ENCODE peak calls at places on chromosome 15, in six cellular contexts. V is upper lobe of left lung, S is sigmoid colon, Z is esophagus muscularis mucosa, X is HCT116, Y is endothelial cell of umbilical vein. U is an unnamed sample.

GRCh38 chr15:68347392-68347791 is 69.8 kb downstream of the FEM1B start:
- DNase-seq in V (no peak), Y (peak), X (no peak), Z (no peak), S (no peak), U (no peak)

GRCh38 chr15:55742927-55743614 is at the start of gene PRTG:
- DNase-seq in Z (no peak), V (peak), X (no peak), S (peak), Y (peak), U (no peak)

GRCh38 chr15:74168673-74169274 is 4.7 kb upstream of the ISLR start:
- DNase-seq in V (no peak), Y (no peak), S (peak), Z (peak), X (no peak), U (no peak)

GRCh38 chr15:36808401-36809160 is 229.2 kb downstream of the CDIN1 start:
- DNase-seq in V (no peak), S (no peak), X (no peak), Y (peak), Z (no peak), U (peak)

GRCh38 chr15:47801522-47801921 is 84.2 kb downstream of the SEMA6D start:
- DNase-seq in S (no peak), V (no peak), Z (no peak), Y (no peak), X (no peak), U (peak)

GRCh38 chr15:70557506-70558258 is 205.7 kb downstream of the UACA start:
- DNase-seq in V (no peak), Z (no peak), Y (no peak), X (no peak), S (no peak), U (no peak)

GRCh38 chr15:68405426-68406250 is 26.3 kb downstream of the ITGA11 start:
- DNase-seq in X (no peak), V (no peak), Y (no peak), S (no peak), Z (peak), U (no peak)

GRCh38 chr15:66733976-66734375 is 31.9 kb downstream of the SMAD6 start:
- DNase-seq in Z (no peak), S (peak), Y (no peak), V (no peak), X (no peak), U (no peak)

GRCh38 chr15:28004143-28005003 is 94.7 kb downstream of the OCA2 start:
- DNase-seq in Y (no peak), V (no peak), S (no peak), Z (peak), X (no peak), U (no peak)

GRCh38 chr15:61613729-61614128 is 384.6 kb upstream of the RORA start:
- DNase-seq in S (no peak), Z (no peak), X (no peak), Y (no peak), V (no peak), U (no peak)

GRCh38 chr15:81284256-81285031 is 39.5 kb downstream of the STARD5 start:
- DNase-seq in Z (no peak), V (no peak), X (no peak), Y (no peak), S (no peak), U (no peak)

GRCh38 chr15:29270976-29271375 is 1.4 kb upstream of the NSMCE3 start:
- DNase-seq in X (no peak), Z (no peak), Y (no peak), S (no peak), V (no peak), U (no peak)

GRCh38 chr15:46461416-46461815 is 826.6 kb downstream of the SQOR start:
- DNase-seq in X (no peak), V (no peak), S (no peak), Y (no peak), Z (no peak), U (no peak)

GRCh38 chr15:84638103-84638502 is 16.0 kb downstream of the WDR73 start:
- DNase-seq in Z (no peak), V (no peak), Y (no peak), S (no peak), X (no peak), U (no peak)

GRCh38 chr15:65954289-65954741 is 85.0 kb downstream of the RAB11A start:
- DNase-seq in Z (no peak), S (no peak), V (no peak), X (peak), Y (peak), U (no peak)

GRCh38 chr15:70636540-70637165 is 126.7 kb downstream of the UACA start:
- DNase-seq in X (peak), V (no peak), Z (no peak), Y (peak), S (no peak), U (no peak)

GRCh38 chr15:68314563-68314962 is 37.0 kb downstream of the FEM1B start:
- DNase-seq in Z (no peak), S (no peak), Y (no peak), X (no peak), V (peak), U (no peak)

GRCh38 chr15:25933456-25934158 is 70.5 kb upstream of the ATP10A start:
- DNase-seq in Z (peak), Y (no peak), X (no peak), S (peak), V (peak), U (peak)

GRCh38 chr15:73375755-73376305 is 7.1 kb upstream of the HCN4 start:
- DNase-seq in V (no peak), X (no peak), S (no peak), Z (no peak), Y (no peak), U (no peak)

GRCh38 chr15:95085056-95085455 is 853.7 kb downstream of the MCTP2 start:
- DNase-seq in X (no peak), Y (no peak), S (no peak), V (no peak), Z (no peak), U (no peak)

GRCh38 chr15:95448531-95449210 is 881.8 kb upstream of the NR2F2 start:
- DNase-seq in V (no peak), Y (peak), Z (no peak), S (no peak), X (no peak), U (no peak)

GRCh38 chr15:39920510-39921273 is 626 bp upstream of the GPR176 start:
- DNase-seq in Y (peak), S (peak), V (peak), Z (no peak), X (no peak), U (peak)

GRCh38 chr15:48371961-48372360 is 40.7 kb downstream of the DUT start:
- DNase-seq in V (no peak), Z (no peak), S (no peak), Y (no peak), X (no peak), U (no peak)

GRCh38 chr15:80567721-80568157 is 127.4 kb upstream of the ABHD17C start:
- DNase-seq in X (peak), V (peak), Y (peak), S (peak), Z (no peak), U (peak)

GRCh38 chr15:51759557-51760070 is 8.2 kb downstream of the TMOD2 start:
- DNase-seq in S (peak), V (peak), Y (no peak), Z (no peak), X (no peak), U (no peak)

GRCh38 chr15:26679927-26680326 is 92.9 kb downstream of the GABRB3 start:
- DNase-seq in X (no peak), Y (no peak), Z (no peak), S (no peak), V (no peak), U (no peak)

GRCh38 chr15:92069308-92070244 is 216.1 kb downstream of the SLCO3A1 start:
- DNase-seq in Z (no peak), X (peak), V (peak), Y (peak), S (no peak), U (no peak)

GRCh38 chr15:67124911-67125588 is 59.6 kb downstream of the SMAD3 start:
- DNase-seq in Y (no peak), Z (no peak), X (peak), S (no peak), V (no peak), U (no peak)

GRCh38 chr15:41774873-41775417 is 661 bp downstream of the MAPKBP1 start:
- DNase-seq in Y (no peak), X (no peak), Z (no peak), S (no peak), V (no peak), U (no peak)

GRCh38 chr15:96119734-96120133 is 210.8 kb upstream of the NR2F2 start:
- DNase-seq in V (no peak), Z (peak), S (no peak), X (no peak), Y (no peak), U (no peak)

DNA sequence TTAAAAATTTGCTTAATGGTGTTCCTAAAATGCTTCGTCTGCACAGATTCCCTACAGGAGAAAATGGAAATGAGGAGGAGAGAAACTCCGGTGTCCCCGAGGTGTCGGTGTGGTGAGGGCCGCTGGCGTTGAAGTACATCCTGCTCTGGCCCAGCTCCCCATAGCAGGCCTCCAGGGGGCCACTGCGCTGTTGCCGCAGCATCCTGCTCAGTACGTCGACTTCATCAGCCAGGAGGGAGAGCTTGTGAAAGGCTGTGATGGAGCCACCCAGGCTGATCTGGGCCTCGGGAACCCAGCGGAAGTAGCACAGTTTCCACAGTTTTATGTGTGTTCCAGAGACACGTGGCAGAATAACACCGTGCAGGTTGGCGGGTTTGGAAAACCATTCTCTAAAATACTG is 37.8 kb downstream of the FAN1 start:
- DNase-seq in V (no peak), Z (no peak), Y (no peak), X (no peak), S (no peak), U (no peak)
- TF ChIP-seq POLR2AphosphoS5 in V (no peak), Z (no peak), Y (no peak), X (no peak), S (peak), U (no peak)

GRCh38 chr15:50058231-50058630 is 60.8 kb downstream of the ATP8B4 start:
- DNase-seq in V (no peak), Y (peak), Z (no peak), X (no peak), S (no peak), U (no peak)
- H3K27ac ChIP-seq in V (no peak), Y (no peak), Z (no peak), X (no peak), S (peak), U (no peak)

DNA sequence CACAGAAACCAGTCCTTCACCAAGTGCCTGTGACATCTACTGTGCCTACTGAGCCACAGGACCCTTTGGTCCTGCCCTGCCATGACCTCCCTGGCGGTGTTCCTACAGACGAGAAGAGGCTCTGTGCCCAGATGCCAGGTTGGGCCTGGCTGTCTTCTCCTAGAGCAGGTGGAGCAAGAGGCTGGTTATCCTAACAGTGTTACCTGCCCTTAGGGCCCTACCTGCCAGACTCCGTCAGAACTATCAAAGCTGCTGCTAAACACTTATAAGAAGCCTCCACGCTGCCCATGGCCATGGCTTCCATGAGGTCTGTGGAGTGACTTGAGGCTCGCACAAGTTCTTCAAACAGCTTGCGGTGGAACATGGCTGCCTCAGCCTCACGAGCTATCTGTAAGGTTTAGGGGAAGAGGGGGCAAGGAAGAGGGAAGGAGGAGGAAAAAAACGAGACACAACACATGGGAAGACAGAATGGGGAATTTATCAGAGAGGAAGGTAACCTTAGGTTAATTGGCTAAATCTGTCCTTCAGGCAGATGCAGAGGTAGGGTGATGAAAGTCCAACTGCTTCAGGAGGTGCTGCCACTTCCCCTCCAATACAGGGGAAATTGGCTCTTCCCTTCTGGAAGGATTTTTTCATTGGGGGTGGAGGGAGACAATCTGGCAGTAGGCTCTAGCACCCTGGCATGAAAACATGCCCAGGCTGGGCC is 5.4 kb upstream of the GRAMD2A start:
- DNase-seq in Z (no peak), V (no peak), X (no peak), S (no peak), Y (no peak), U (no peak)
- TF ChIP-seq POLR2AphosphoS5 in Z (no peak), V (no peak), X (no peak), S (no peak), Y (no peak), U (no peak)

DNA sequence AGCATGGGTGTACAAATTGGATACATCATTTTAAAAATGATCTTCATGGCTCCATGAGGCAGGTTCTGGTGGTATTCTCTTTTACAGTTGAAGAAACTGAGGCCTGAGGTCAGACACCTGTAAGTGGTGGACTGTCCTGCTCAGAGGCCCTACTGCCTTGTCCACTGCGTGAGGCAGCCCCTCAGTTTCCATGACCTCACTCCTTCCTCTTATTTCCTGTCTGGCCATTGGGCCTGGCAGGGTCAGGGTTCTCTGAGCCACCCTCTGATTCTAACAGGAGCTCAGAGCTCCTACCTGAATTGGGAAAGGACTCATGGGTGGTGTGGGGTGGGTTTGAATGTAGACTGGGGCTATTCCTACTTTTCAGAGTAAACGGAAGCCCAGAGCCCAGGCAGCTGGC is 17.5 kb downstream of the PLEKHO2 start:
- DNase-seq in S (no peak), Y (no peak), X (no peak), V (no peak), Z (no peak), U (no peak)
- H3K27ac ChIP-seq in S (peak), Y (peak), X (no peak), V (no peak), Z (peak), U (no peak)

GRCh38 chr15:24856397-24857093 is 98.2 kb upstream of the SNRPN start:
- DNase-seq in S (no peak), Z (no peak), Y (peak), V (no peak), X (no peak), U (peak)
- TF ChIP-seq POLR2AphosphoS5 in S (peak), Z (no peak), Y (peak), V (no peak), X (no peak), U (no peak)

DNA sequence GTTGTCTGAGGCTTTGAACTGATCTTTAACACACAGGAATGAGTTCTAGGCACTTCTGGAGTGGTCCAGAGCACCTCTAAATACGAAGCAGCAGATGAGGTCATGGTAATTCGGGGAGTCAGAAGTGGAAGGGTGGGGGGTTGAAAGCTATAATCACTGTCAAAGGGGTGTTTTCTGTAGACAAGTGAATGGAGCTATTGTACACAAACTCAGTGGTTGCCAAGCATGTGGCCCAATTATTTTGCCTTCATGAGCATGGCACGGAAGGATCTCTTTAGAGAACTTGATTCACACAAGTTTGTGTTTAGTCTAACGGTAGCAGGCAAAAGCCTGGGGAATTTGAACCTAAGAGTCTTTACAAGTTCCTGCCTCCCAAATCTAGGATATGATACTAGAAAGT is 6.3 kb downstream of the FRMD5 start:
- DNase-seq in X (no peak), Y (no peak), V (no peak), S (no peak), Z (no peak), U (no peak)
- H3K27ac ChIP-seq in X (no peak), Y (no peak), V (no peak), S (peak), Z (no peak), U (no peak)

GRCh38 chr15:77019476-77020331 is 24.8 kb downstream of the PSTPIP1 start:
- DNase-seq in S (no peak), Z (no peak), V (no peak), X (no peak), Y (no peak), U (no peak)
- TF ChIP-seq POLR2AphosphoS5 in S (no peak), Z (no peak), V (no peak), X (no peak), Y (no peak), U (no peak)

GRCh38 chr15:57354436-57355123 is 21.7 kb upstream of the CGNL1 start:
- DNase-seq in V (no peak), X (no peak), Y (no peak), S (no peak), Z (no peak), U (no peak)
- H3K27ac ChIP-seq in V (no peak), X (no peak), Y (no peak), S (no peak), Z (no peak), U (no peak)

DNA sequence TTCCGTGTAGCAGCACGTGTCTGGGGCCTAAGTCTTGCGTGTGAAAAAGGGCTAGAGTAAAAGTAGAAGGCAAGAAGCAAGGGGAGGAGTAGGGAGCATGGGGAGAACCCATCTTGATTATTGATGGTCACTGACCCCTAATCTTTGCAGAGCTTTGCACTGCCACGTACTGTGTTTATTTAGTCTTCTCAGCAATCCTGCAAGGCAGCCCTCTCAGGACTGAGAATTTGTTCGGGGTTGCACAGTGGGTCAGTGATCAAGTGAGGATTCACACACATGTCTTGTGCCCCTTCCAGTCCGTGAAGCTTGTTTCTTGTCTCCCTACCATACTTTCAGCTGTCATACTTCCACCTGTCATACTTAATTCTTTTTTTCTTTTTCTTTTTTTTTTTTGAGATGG is 7.2 kb downstream of the SEMA4B start:
- DNase-seq in Y (no peak), Z (no peak), X (no peak), S (no peak), V (no peak), U (no peak)
- TF ChIP-seq POLR2AphosphoS5 in Y (no peak), Z (no peak), X (no peak), S (no peak), V (no peak), U (no peak)

GRCh38 chr15:100350434-100351226 is 8.9 kb upstream of the ADAMTS17 start:
- DNase-seq in S (no peak), Z (no peak), Y (no peak), X (no peak), V (peak), U (peak)
- H3K27ac ChIP-seq in S (peak), Z (peak), Y (no peak), X (no peak), V (peak), U (peak)

U was measured in prostate gland.